ENCODE peak calls at places on chromosome 1, in nine cellular contexts. K is transverse colon, X is right lobe of liver, F is A549, V is esophagus squamous epithelium, W is uterus, J is body of pancreas, E is IMR-90, I is HCT116. N is an unnamed sample.

GRCh38 chr1:24898909-24899439 is 31.1 kb downstream of the RUNX3 start:
- DNase-seq in K (peak), X (peak), F (no peak), V (no peak), W (no peak), J (no peak), E (no peak), I (no peak), N (no peak)

GRCh38 chr1:55310517-55310927 is 95.4 kb upstream of the USP24 start:
- DNase-seq in K (no peak), X (no peak), F (peak), V (no peak), W (no peak), J (no peak), E (peak), I (no peak), N (peak)

GRCh38 chr1:115557715-115558114 is 84.1 kb upstream of the VANGL1 start:
- DNase-seq in K (no peak), X (no peak), F (no peak), V (no peak), W (no peak), J (no peak), E (no peak), I (no peak), N (no peak)

GRCh38 chr1:85413169-85413568 is 51.8 kb downstream of the DDAH1 start:
- DNase-seq in K (no peak), X (no peak), F (no peak), V (no peak), W (no peak), J (no peak), E (peak), I (no peak), N (no peak)

GRCh38 chr1:50968884-50969610 is 998 bp upstream of the CDKN2C start:
- DNase-seq in K (peak), X (peak), F (peak), V (no peak), W (peak), J (peak), E (no peak), I (no peak), N (no peak)

GRCh38 chr1:188170446-188170845 is 1341.7 kb downstream of the PLA2G4A start:
- DNase-seq in K (no peak), X (no peak), F (no peak), V (no peak), W (no peak), J (no peak), E (no peak), I (no peak), N (no peak)

GRCh38 chr1:111826278-111826677 is 70.6 kb downstream of the DDX20 start:
- DNase-seq in K (no peak), X (no peak), F (no peak), V (no peak), W (no peak), J (no peak), E (no peak), I (no peak), N (no peak)

GRCh38 chr1:182206628-182207239 is 145.2 kb upstream of the ZNF648 start:
- DNase-seq in K (peak), X (no peak), F (no peak), V (no peak), W (peak), J (peak), E (no peak), I (no peak), N (no peak)

GRCh38 chr1:6171546-6172124 is 8.5 kb downstream of the CHD5 start:
- DNase-seq in K (no peak), X (no peak), F (peak), V (no peak), W (no peak), J (no peak), E (no peak), I (no peak), N (no peak)

GRCh38 chr1:228101994-228102790 is 933 bp downstream of the C1orf35 start:
- DNase-seq in K (peak), X (no peak), F (peak), V (no peak), W (no peak), J (peak), E (no peak), I (no peak), N (no peak)

GRCh38 chr1:42806171-42806570 is 10.8 kb upstream of the ERMAP start:
- DNase-seq in K (no peak), X (no peak), F (no peak), V (no peak), W (no peak), J (no peak), E (no peak), I (no peak), N (no peak)

GRCh38 chr1:150626150-150626549 is 3.3 kb downstream of the ENSA start:
- DNase-seq in K (no peak), X (no peak), F (no peak), V (no peak), W (no peak), J (no peak), E (no peak), I (no peak), N (no peak)

GRCh38 chr1:38815903-38816627 is 43.5 kb downstream of the RRAGC start:
- DNase-seq in K (peak), X (no peak), F (no peak), V (no peak), W (no peak), J (no peak), E (no peak), I (no peak), N (no peak)

GRCh38 chr1:163069142-163069541 is at the start of gene RGS4:
- DNase-seq in K (peak), X (no peak), F (peak), V (no peak), W (peak), J (peak), E (peak), I (peak), N (peak)

GRCh38 chr1:199512037-199512710 is 515.3 kb upstream of the NR5A2 start:
- DNase-seq in K (no peak), X (no peak), F (no peak), V (no peak), W (no peak), J (no peak), E (no peak), I (no peak), N (no peak)

GRCh38 chr1:204709960-204710912 is 24.7 kb upstream of the LRRN2 start:
- DNase-seq in K (no peak), X (no peak), F (no peak), V (no peak), W (no peak), J (no peak), E (no peak), I (no peak), N (no peak)

GRCh38 chr1:204712718-204713430 is 27.3 kb upstream of the LRRN2 start:
- DNase-seq in K (no peak), X (no peak), F (no peak), V (no peak), W (no peak), J (no peak), E (no peak), I (no peak), N (no peak)

GRCh38 chr1:204713541-204713940 is 28.0 kb upstream of the LRRN2 start:
- DNase-seq in K (no peak), X (no peak), F (no peak), V (no peak), W (no peak), J (no peak), E (no peak), I (no peak), N (no peak)

GRCh38 chr1:204711103-204711946 is 25.8 kb upstream of the LRRN2 start:
- DNase-seq in K (no peak), X (no peak), F (no peak), V (no peak), W (no peak), J (no peak), E (no peak), I (no peak), N (no peak)

DNA sequence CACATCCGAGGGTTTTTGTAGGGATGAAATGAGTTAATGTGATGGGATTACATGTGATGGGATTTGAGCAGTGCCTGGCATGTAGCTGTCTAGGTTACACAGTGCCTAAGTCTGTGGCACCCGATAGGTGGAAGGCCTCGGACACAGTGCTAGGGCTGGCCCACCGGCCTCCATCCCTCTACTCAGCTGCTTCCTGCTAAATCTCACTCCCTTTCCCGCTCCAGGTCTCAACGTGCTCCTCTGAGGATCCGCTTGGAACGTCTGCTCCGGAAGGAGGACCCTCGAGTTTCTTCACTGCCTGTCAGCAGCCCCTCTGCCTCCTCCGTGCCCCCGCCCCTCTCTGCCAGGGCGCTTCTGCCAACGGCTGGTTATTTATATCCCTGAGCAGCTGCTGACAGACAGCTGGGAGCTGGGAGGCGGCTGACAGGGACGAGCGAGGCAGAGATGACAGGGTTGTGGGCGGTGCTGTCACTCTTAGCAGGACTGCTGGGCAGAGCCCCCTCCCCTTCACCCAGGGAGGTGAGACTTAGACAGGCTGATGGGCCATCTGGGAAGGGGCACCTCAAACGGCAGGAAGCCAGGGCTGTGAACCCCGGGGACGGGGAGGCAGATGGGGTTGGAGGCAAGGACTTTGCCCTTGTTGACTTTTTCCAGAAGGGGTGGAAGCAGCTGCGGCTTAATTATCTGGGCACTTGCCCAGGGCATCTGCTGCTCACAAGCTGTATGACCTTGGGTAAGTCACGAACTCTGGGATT is 26.6 kb upstream of the LRRN2 start:
- DNase-seq in K (peak), X (no peak), F (no peak), V (no peak), W (no peak), J (peak), E (no peak), I (no peak), N (no peak)
- TF ChIP-seq POLR2A in K (no peak), X (no peak), F (no peak), V (no peak), W (no peak), J (no peak), E (no peak), I (no peak), N (no peak)

GRCh38 chr1:234598974-234599616 is 10.9 kb downstream of the IRF2BP2 start:
- DNase-seq in K (peak), X (no peak), F (no peak), V (no peak), W (peak), J (peak), E (no peak), I (no peak), N (no peak)

GRCh38 chr1:234599617-234600417 is 10.2 kb downstream of the IRF2BP2 start:
- DNase-seq in K (peak), X (peak), F (peak), V (peak), W (peak), J (peak), E (peak), I (peak), N (no peak)

GRCh38 chr1:234601217-234602017 is 8.6 kb downstream of the IRF2BP2 start:
- DNase-seq in K (peak), X (no peak), F (peak), V (no peak), W (peak), J (no peak), E (peak), I (no peak), N (no peak)

GRCh38 chr1:234602334-234603220 is 7.4 kb downstream of the IRF2BP2 start:
- DNase-seq in K (peak), X (no peak), F (peak), V (no peak), W (peak), J (peak), E (peak), I (peak), N (no peak)

GRCh38 chr1:234600418-234601216 is 9.4 kb downstream of the IRF2BP2 start:
- DNase-seq in K (peak), X (peak), F (peak), V (no peak), W (peak), J (peak), E (no peak), I (peak), N (no peak)
- TF ChIP-seq POLR2A in K (peak), X (no peak), F (no peak), V (no peak), W (peak), J (no peak), E (peak), I (no peak), N (no peak)

GRCh38 chr1:1371741-1372711 is 3.0 kb downstream of the AURKAIP1 start:
- DNase-seq in K (peak), X (peak), F (peak), V (no peak), W (peak), J (peak), E (peak), I (no peak), N (no peak)
- TF ChIP-seq POLR2A in K (no peak), X (no peak), F (no peak), V (no peak), W (no peak), J (no peak), E (no peak), I (no peak), N (no peak)

DNA sequence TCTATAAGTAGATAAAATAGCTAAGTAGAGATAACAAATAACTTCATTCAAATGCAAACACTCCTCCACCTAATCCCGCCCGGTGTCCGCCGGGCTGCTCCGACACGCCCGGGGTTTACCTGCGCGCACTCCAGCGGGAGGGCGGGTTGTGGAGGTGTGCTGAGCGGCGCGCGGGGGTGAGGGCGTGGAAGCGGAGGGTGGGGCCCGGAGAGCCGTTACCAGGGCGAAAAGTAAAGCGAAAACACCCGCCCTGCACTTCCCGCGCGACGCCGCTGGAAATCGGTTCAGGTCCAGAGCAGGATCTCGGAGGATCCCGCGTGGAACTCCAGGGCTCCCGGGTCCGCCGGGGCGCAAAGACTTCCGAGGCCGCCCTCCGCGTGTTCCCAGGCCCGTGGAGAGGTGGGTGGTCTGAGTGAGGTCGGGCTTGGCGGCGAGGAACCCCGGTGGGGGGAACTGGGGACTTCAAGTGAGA is 1.8 kb upstream of the ATF3 start:
- DNase-seq in K (peak), X (peak), F (no peak), V (no peak), W (peak), J (peak), E (no peak), I (no peak), N (no peak)
- TF ChIP-seq POLR2A in K (peak), X (peak), F (no peak), V (peak), W (no peak), J (peak), E (no peak), I (no peak), N (no peak)

GRCh38 chr1:30886710-30887428 is 21.7 kb downstream of the SDC3 start:
- DNase-seq in K (no peak), X (no peak), F (no peak), V (no peak), W (no peak), J (no peak), E (no peak), I (no peak), N (no peak)
- TF ChIP-seq POLR2A in K (no peak), X (no peak), F (no peak), V (no peak), W (no peak), J (no peak), E (no peak), I (no peak), N (no peak)

GRCh38 chr1:207966521-207966920 is 55.6 kb upstream of the CD34 start:
- DNase-seq in K (no peak), X (no peak), F (no peak), V (no peak), W (no peak), J (no peak), E (peak), I (no peak), N (no peak)

GRCh38 chr1:207965602-207966387 is 54.9 kb upstream of the CD34 start:
- DNase-seq in K (no peak), X (no peak), F (no peak), V (no peak), W (no peak), J (no peak), E (no peak), I (no peak), N (no peak)

GRCh38 chr1:207964195-207964966 is 53.5 kb upstream of the CD34 start:
- DNase-seq in K (no peak), X (no peak), F (no peak), V (no peak), W (no peak), J (no peak), E (no peak), I (no peak), N (no peak)

GRCh38 chr1:207962716-207963428 is 51.9 kb upstream of the CD34 start:
- DNase-seq in K (peak), X (peak), F (no peak), V (no peak), W (peak), J (peak), E (no peak), I (no peak), N (no peak)

GRCh38 chr1:207963429-207964194 is 52.7 kb upstream of the CD34 start:
- DNase-seq in K (peak), X (peak), F (peak), V (peak), W (peak), J (peak), E (peak), I (peak), N (peak)
- TF ChIP-seq POLR2A in K (peak), X (peak), F (peak), V (peak), W (peak), J (peak), E (peak), I (peak), N (peak)

GRCh38 chr1:248848596-248848995 is 10.3 kb downstream of the ZNF692 start:
- DNase-seq in K (no peak), X (no peak), F (no peak), V (no peak), W (no peak), J (no peak), E (no peak), I (no peak), N (no peak)

GRCh38 chr1:248850124-248850523 is 8.8 kb downstream of the ZNF692 start:
- DNase-seq in K (no peak), X (no peak), F (no peak), V (no peak), W (no peak), J (no peak), E (no peak), I (no peak), N (no peak)

GRCh38 chr1:248847956-248848561 is 10.0 kb downstream of the ZNF672 start:
- DNase-seq in K (no peak), X (no peak), F (no peak), V (no peak), W (no peak), J (no peak), E (no peak), I (no peak), N (no peak)

GRCh38 chr1:248849637-248850036 is 9.2 kb downstream of the ZNF692 start:
- DNase-seq in K (no peak), X (no peak), F (no peak), V (no peak), W (no peak), J (no peak), E (no peak), I (no peak), N (no peak)

GRCh38 chr1:248849152-248849551 is 9.7 kb downstream of the ZNF692 start:
- DNase-seq in K (no peak), X (no peak), F (no peak), V (no peak), W (no peak), J (no peak), E (no peak), I (no peak), N (no peak)
- TF ChIP-seq POLR2A in K (no peak), X (no peak), F (no peak), V (no peak), W (no peak), J (no peak), E (no peak), I (no peak), N (no peak)

GRCh38 chr1:31717341-31717740 is 13.5 kb upstream of the COL16A1 start:
- DNase-seq in K (no peak), X (no peak), F (no peak), V (no peak), W (no peak), J (no peak), E (peak), I (no peak), N (peak)

GRCh38 chr1:31715873-31716220 is 12.0 kb upstream of the COL16A1 start:
- DNase-seq in K (no peak), X (no peak), F (no peak), V (no peak), W (no peak), J (no peak), E (no peak), I (no peak), N (no peak)

GRCh38 chr1:31712625-31713024 is 8.8 kb upstream of the COL16A1 start:
- DNase-seq in K (peak), X (no peak), F (peak), V (no peak), W (peak), J (no peak), E (peak), I (no peak), N (peak)

GRCh38 chr1:31714442-31715096 is 10.8 kb upstream of the COL16A1 start:
- DNase-seq in K (peak), X (no peak), F (peak), V (no peak), W (peak), J (peak), E (peak), I (no peak), N (peak)

GRCh38 chr1:31715097-31715872 is 11.5 kb upstream of the COL16A1 start:
- DNase-seq in K (peak), X (peak), F (peak), V (no peak), W (peak), J (peak), E (peak), I (peak), N (peak)
- TF ChIP-seq POLR2A in K (peak), X (peak), F (peak), V (peak), W (peak), J (peak), E (no peak), I (peak), N (peak)

GRCh38 chr1:235866207-235866912 is at the start of gene LYST:
- DNase-seq in K (peak), X (peak), F (peak), V (no peak), W (peak), J (peak), E (peak), I (no peak), N (peak)
- TF ChIP-seq POLR2A in K (no peak), X (peak), F (no peak), V (no peak), W (no peak), J (peak), E (no peak), I (no peak), N (peak)